ENCODE peak calls at places on chromosome 20, in four cellular contexts. One of them, this sample, is unnamed.

GRCh38 chr20:19252670-19253120 is 40.3 kb downstream of the SLC24A3 start:
- DNase-seq in MM.1S: no peak
- DNase-seq in CD4-positive, alpha-beta memory T cell: no peak
- DNase-seq in CD4-positive, CD25-positive, alpha-beta regulatory T cell: no peak
- DNase-seq in this sample: no peak

GRCh38 chr20:22414354-22414753 is 170.0 kb downstream of the FOXA2 start:
- DNase-seq in MM.1S: no peak
- DNase-seq in CD4-positive, alpha-beta memory T cell: no peak
- DNase-seq in CD4-positive, CD25-positive, alpha-beta regulatory T cell: no peak
- DNase-seq in this sample: no peak

GRCh38 chr20:3068986-3069900 is 2.2 kb upstream of the OXT start:
- DNase-seq in MM.1S: peak
- DNase-seq in CD4-positive, alpha-beta memory T cell: peak
- DNase-seq in CD4-positive, CD25-positive, alpha-beta regulatory T cell: peak
- DNase-seq in this sample: peak

GRCh38 chr20:19834287-19834686 is 76.2 kb downstream of the RIN2 start:
- DNase-seq in MM.1S: no peak
- DNase-seq in CD4-positive, alpha-beta memory T cell: no peak
- DNase-seq in CD4-positive, CD25-positive, alpha-beta regulatory T cell: no peak
- DNase-seq in this sample: no peak

GRCh38 chr20:20096421-20096820 is 44.1 kb downstream of the CFAP61 start:
- DNase-seq in MM.1S: no peak
- DNase-seq in CD4-positive, alpha-beta memory T cell: no peak
- DNase-seq in CD4-positive, CD25-positive, alpha-beta regulatory T cell: no peak
- DNase-seq in this sample: no peak

GRCh38 chr20:47576516-47577033 is 74.9 kb downstream of the NCOA3 start:
- DNase-seq in MM.1S: peak
- DNase-seq in CD4-positive, alpha-beta memory T cell: no peak
- DNase-seq in CD4-positive, CD25-positive, alpha-beta regulatory T cell: no peak
- DNase-seq in this sample: peak

GRCh38 chr20:38141154-38141888 is 23.7 kb downstream of the TGM2 start:
- DNase-seq in MM.1S: no peak
- DNase-seq in CD4-positive, alpha-beta memory T cell: no peak
- DNase-seq in CD4-positive, CD25-positive, alpha-beta regulatory T cell: no peak
- DNase-seq in this sample: no peak

GRCh38 chr20:58818585-58819285 is 32.0 kb downstream of the GNAS-AS1 start:
- DNase-seq in MM.1S: no peak
- DNase-seq in CD4-positive, alpha-beta memory T cell: no peak
- DNase-seq in CD4-positive, CD25-positive, alpha-beta regulatory T cell: no peak
- DNase-seq in this sample: peak

GRCh38 chr20:35541118-35541782 is 628 bp upstream of the ERGIC3 start:
- DNase-seq in MM.1S: no peak
- DNase-seq in CD4-positive, alpha-beta memory T cell: no peak
- DNase-seq in CD4-positive, CD25-positive, alpha-beta regulatory T cell: no peak
- DNase-seq in this sample: no peak

GRCh38 chr20:52105573-52106422 is 85.8 kb downstream of the ZFP64 start:
- DNase-seq in MM.1S: no peak
- DNase-seq in CD4-positive, alpha-beta memory T cell: no peak
- DNase-seq in CD4-positive, CD25-positive, alpha-beta regulatory T cell: no peak
- DNase-seq in this sample: no peak

GRCh38 chr20:3808141-3808479 is 12.0 kb downstream of the CDC25B start:
- DNase-seq in MM.1S: no peak
- DNase-seq in CD4-positive, alpha-beta memory T cell: no peak
- DNase-seq in CD4-positive, CD25-positive, alpha-beta regulatory T cell: no peak
- DNase-seq in this sample: no peak

GRCh38 chr20:59164681-59165388 is 1.2 kb downstream of the ZNF831 start:
- DNase-seq in MM.1S: no peak
- DNase-seq in CD4-positive, alpha-beta memory T cell: peak
- DNase-seq in CD4-positive, CD25-positive, alpha-beta regulatory T cell: peak
- DNase-seq in this sample: no peak

GRCh38 chr20:48034754-48035153 is 249.5 kb upstream of the SULF2 start:
- DNase-seq in MM.1S: no peak
- DNase-seq in CD4-positive, alpha-beta memory T cell: no peak
- DNase-seq in CD4-positive, CD25-positive, alpha-beta regulatory T cell: no peak
- DNase-seq in this sample: no peak

GRCh38 chr20:33986560-33987216 is 7.0 kb upstream of the RALY start:
- DNase-seq in MM.1S: no peak
- DNase-seq in CD4-positive, alpha-beta memory T cell: no peak
- DNase-seq in CD4-positive, CD25-positive, alpha-beta regulatory T cell: no peak
- DNase-seq in this sample: no peak

GRCh38 chr20:6783752-6784725 is 16.6 kb downstream of the BMP2 start:
- DNase-seq in MM.1S: no peak
- DNase-seq in CD4-positive, alpha-beta memory T cell: no peak
- DNase-seq in CD4-positive, CD25-positive, alpha-beta regulatory T cell: no peak
- DNase-seq in this sample: no peak

GRCh38 chr20:19774086-19774933 is 16.3 kb downstream of the RIN2 start:
- DNase-seq in MM.1S: no peak
- DNase-seq in CD4-positive, alpha-beta memory T cell: no peak
- DNase-seq in CD4-positive, CD25-positive, alpha-beta regulatory T cell: no peak
- DNase-seq in this sample: no peak

GRCh38 chr20:4008026-4008413 is 7.3 kb downstream of the RNF24 start:
- DNase-seq in MM.1S: no peak
- DNase-seq in CD4-positive, alpha-beta memory T cell: no peak
- DNase-seq in CD4-positive, CD25-positive, alpha-beta regulatory T cell: no peak
- DNase-seq in this sample: no peak

GRCh38 chr20:63628246-63628975 is 1.5 kb upstream of the GMEB2 start:
- DNase-seq in MM.1S: peak
- DNase-seq in CD4-positive, alpha-beta memory T cell: peak
- DNase-seq in CD4-positive, CD25-positive, alpha-beta regulatory T cell: no peak
- DNase-seq in this sample: peak

GRCh38 chr20:58309607-58310290 is at the start of gene RAB22A:
- DNase-seq in MM.1S: peak
- DNase-seq in CD4-positive, alpha-beta memory T cell: peak
- DNase-seq in CD4-positive, CD25-positive, alpha-beta regulatory T cell: peak
- DNase-seq in this sample: peak

GRCh38 chr20:47529840-47530239 is 28.2 kb downstream of the NCOA3 start:
- DNase-seq in MM.1S: no peak
- DNase-seq in CD4-positive, alpha-beta memory T cell: no peak
- DNase-seq in CD4-positive, CD25-positive, alpha-beta regulatory T cell: no peak
- DNase-seq in this sample: no peak

GRCh38 chr20:709421-709820 is 33.8 kb upstream of the SCRT2 start:
- DNase-seq in MM.1S: no peak
- DNase-seq in CD4-positive, alpha-beta memory T cell: no peak
- DNase-seq in CD4-positive, CD25-positive, alpha-beta regulatory T cell: no peak
- DNase-seq in this sample: no peak

GRCh38 chr20:1203630-1204029 is 376 bp downstream of the C20orf202 start:
- DNase-seq in MM.1S: no peak
- DNase-seq in CD4-positive, alpha-beta memory T cell: no peak
- DNase-seq in CD4-positive, CD25-positive, alpha-beta regulatory T cell: no peak
- DNase-seq in this sample: no peak

GRCh38 chr20:38049800-38050199 is 16.3 kb downstream of the RPRD1B start:
- DNase-seq in MM.1S: no peak
- DNase-seq in CD4-positive, alpha-beta memory T cell: no peak
- DNase-seq in CD4-positive, CD25-positive, alpha-beta regulatory T cell: no peak
- DNase-seq in this sample: no peak

GRCh38 chr20:51440589-51440988 is 101.9 kb downstream of the NFATC2 start:
- DNase-seq in MM.1S: no peak
- DNase-seq in CD4-positive, alpha-beta memory T cell: no peak
- DNase-seq in CD4-positive, CD25-positive, alpha-beta regulatory T cell: no peak
- DNase-seq in this sample: peak

GRCh38 chr20:53071833-53072232 is 99.7 kb downstream of the TSHZ2 start:
- DNase-seq in MM.1S: no peak
- DNase-seq in CD4-positive, alpha-beta memory T cell: no peak
- DNase-seq in CD4-positive, CD25-positive, alpha-beta regulatory T cell: no peak
- DNase-seq in this sample: no peak

GRCh38 chr20:34750484-34750883 is 46.3 kb downstream of the TP53INP2 start:
- DNase-seq in MM.1S: no peak
- DNase-seq in CD4-positive, alpha-beta memory T cell: no peak
- DNase-seq in CD4-positive, CD25-positive, alpha-beta regulatory T cell: no peak
- DNase-seq in this sample: no peak

GRCh38 chr20:37303637-37304036 is 14.2 kb downstream of the MANBAL start:
- DNase-seq in MM.1S: no peak
- DNase-seq in CD4-positive, alpha-beta memory T cell: no peak
- DNase-seq in CD4-positive, CD25-positive, alpha-beta regulatory T cell: no peak
- DNase-seq in this sample: no peak

GRCh38 chr20:24693466-24694156 is 224.2 kb downstream of the SYNDIG1 start:
- DNase-seq in MM.1S: no peak
- DNase-seq in CD4-positive, alpha-beta memory T cell: no peak
- DNase-seq in CD4-positive, CD25-positive, alpha-beta regulatory T cell: no peak
- DNase-seq in this sample: no peak

GRCh38 chr20:52179331-52180166 is 12.0 kb downstream of the ZFP64 start:
- DNase-seq in MM.1S: peak
- DNase-seq in CD4-positive, alpha-beta memory T cell: no peak
- DNase-seq in CD4-positive, CD25-positive, alpha-beta regulatory T cell: no peak
- DNase-seq in this sample: peak

GRCh38 chr20:33209789-33210188 is 7.4 kb upstream of the BPIFA3 start:
- DNase-seq in MM.1S: peak
- DNase-seq in CD4-positive, alpha-beta memory T cell: peak
- DNase-seq in CD4-positive, CD25-positive, alpha-beta regulatory T cell: peak
- DNase-seq in this sample: peak

GRCh38 chr20:25042531-25043498 is 15.1 kb downstream of the ACSS1 start:
- DNase-seq in MM.1S: no peak
- DNase-seq in CD4-positive, alpha-beta memory T cell: peak
- DNase-seq in CD4-positive, CD25-positive, alpha-beta regulatory T cell: peak
- DNase-seq in this sample: peak

DNA sequence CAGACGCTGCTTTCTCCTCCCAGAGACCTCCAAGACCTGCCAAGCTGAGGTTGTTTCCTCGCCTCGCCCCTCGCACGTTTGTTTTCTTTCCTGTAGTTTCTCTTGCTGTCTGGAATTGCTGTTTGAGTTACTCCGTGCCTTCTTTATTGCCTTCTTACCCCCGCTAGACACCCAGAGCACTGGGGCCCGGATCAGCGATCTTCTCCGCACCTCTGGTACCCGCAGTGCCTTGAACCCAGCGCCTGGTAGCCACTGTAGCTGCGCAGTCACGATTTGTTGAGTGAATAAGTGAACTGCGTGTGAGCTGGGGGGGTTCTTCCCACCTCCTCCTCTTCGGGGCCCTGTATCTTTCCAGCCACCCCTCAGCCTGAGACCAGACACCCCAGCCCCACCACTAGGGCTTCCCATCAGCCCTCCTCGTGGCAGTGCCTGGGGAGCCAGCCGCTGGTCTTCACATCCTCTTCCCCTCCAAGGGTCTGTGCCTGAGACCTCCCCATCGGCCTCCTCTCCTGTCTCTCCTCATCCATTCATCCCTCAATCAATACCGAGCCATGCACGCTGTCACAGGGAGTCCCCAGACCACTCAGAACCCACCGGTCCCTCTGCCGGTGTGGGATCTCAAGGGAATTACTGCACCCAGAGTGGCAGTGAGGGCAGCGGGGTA is 849 bp upstream of the BMP7 start:
- DNase-seq in MM.1S: no peak
- DNase-seq in CD4-positive, alpha-beta memory T cell: no peak
- DNase-seq in CD4-positive, CD25-positive, alpha-beta regulatory T cell: no peak
- DNase-seq in this sample: no peak
- H3K4me3 ChIP-seq in MM.1S: no peak
- H3K4me3 ChIP-seq in CD4-positive, alpha-beta memory T cell: no peak
- H3K4me3 ChIP-seq in CD4-positive, CD25-positive, alpha-beta regulatory T cell: no peak
- H3K4me3 ChIP-seq in this sample: no peak

GRCh38 chr20:60302875-60303274 is 344.7 kb downstream of the CDH26 start:
- DNase-seq in MM.1S: no peak
- DNase-seq in CD4-positive, alpha-beta memory T cell: no peak
- DNase-seq in CD4-positive, CD25-positive, alpha-beta regulatory T cell: no peak
- DNase-seq in this sample: no peak

GRCh38 chr20:60306105-60306504 is 347.9 kb downstream of the CDH26 start:
- DNase-seq in MM.1S: no peak
- DNase-seq in CD4-positive, alpha-beta memory T cell: no peak
- DNase-seq in CD4-positive, CD25-positive, alpha-beta regulatory T cell: no peak
- DNase-seq in this sample: no peak

GRCh38 chr20:60306516-60306915 is 348.3 kb downstream of the CDH26 start:
- DNase-seq in MM.1S: no peak
- DNase-seq in CD4-positive, alpha-beta memory T cell: no peak
- DNase-seq in CD4-positive, CD25-positive, alpha-beta regulatory T cell: no peak
- DNase-seq in this sample: no peak

GRCh38 chr20:60304931-60305330 is 346.7 kb downstream of the CDH26 start:
- DNase-seq in MM.1S: no peak
- DNase-seq in CD4-positive, alpha-beta memory T cell: no peak
- DNase-seq in CD4-positive, CD25-positive, alpha-beta regulatory T cell: no peak
- DNase-seq in this sample: no peak

DNA sequence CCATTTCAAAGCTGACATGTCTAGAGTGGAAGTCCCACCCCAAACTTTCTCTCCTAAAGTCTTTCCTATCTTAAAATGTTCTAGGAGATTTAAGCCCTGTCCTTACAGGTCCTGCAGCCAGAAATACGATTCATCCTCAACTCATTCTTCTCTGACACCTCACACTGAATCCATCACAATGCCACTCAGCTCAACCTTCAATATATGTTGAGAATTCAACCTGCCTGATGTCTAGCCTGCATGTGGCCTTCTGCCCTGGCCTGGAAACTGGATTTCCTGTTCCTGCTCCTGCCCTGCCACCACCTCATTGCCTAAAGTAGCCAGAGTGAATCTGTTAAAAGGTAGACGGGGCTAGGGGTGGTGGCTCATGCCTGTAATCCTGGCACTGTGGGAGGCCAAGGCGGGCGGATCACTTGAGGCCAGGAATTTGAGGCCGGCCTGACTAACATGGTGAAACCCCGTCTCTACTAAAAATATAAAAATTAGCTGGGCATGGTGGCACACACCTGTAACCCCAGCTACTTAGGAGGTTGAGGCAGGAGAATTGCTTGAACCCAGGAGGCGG is 345.9 kb downstream of the CDH26 start:
- DNase-seq in MM.1S: no peak
- DNase-seq in CD4-positive, alpha-beta memory T cell: no peak
- DNase-seq in CD4-positive, CD25-positive, alpha-beta regulatory T cell: no peak
- DNase-seq in this sample: no peak
- H3K4me3 ChIP-seq in MM.1S: no peak
- H3K4me3 ChIP-seq in CD4-positive, alpha-beta memory T cell: no peak
- H3K4me3 ChIP-seq in CD4-positive, CD25-positive, alpha-beta regulatory T cell: no peak
- H3K4me3 ChIP-seq in this sample: no peak

GRCh38 chr20:50390685-50391443 is 119.3 kb upstream of the PTPN1 start:
- DNase-seq in MM.1S: no peak
- DNase-seq in CD4-positive, alpha-beta memory T cell: no peak
- DNase-seq in CD4-positive, CD25-positive, alpha-beta regulatory T cell: no peak
- DNase-seq in this sample: no peak
- H3K4me3 ChIP-seq in MM.1S: no peak
- H3K4me3 ChIP-seq in CD4-positive, alpha-beta memory T cell: no peak
- H3K4me3 ChIP-seq in CD4-positive, CD25-positive, alpha-beta regulatory T cell: no peak
- H3K4me3 ChIP-seq in this sample: no peak

GRCh38 chr20:10635476-10636208 is 38.2 kb downstream of the JAG1 start:
- DNase-seq in MM.1S: no peak
- DNase-seq in CD4-positive, alpha-beta memory T cell: no peak
- DNase-seq in CD4-positive, CD25-positive, alpha-beta regulatory T cell: no peak
- DNase-seq in this sample: no peak

GRCh38 chr20:10632681-10633509 is 40.9 kb downstream of the JAG1 start:
- DNase-seq in MM.1S: no peak
- DNase-seq in CD4-positive, alpha-beta memory T cell: no peak
- DNase-seq in CD4-positive, CD25-positive, alpha-beta regulatory T cell: no peak
- DNase-seq in this sample: no peak

GRCh38 chr20:10633708-10634107 is 40.1 kb downstream of the JAG1 start:
- DNase-seq in MM.1S: no peak
- DNase-seq in CD4-positive, alpha-beta memory T cell: no peak
- DNase-seq in CD4-positive, CD25-positive, alpha-beta regulatory T cell: no peak
- DNase-seq in this sample: no peak

GRCh38 chr20:10634683-10635411 is 39.0 kb downstream of the JAG1 start:
- DNase-seq in MM.1S: no peak
- DNase-seq in CD4-positive, alpha-beta memory T cell: no peak
- DNase-seq in CD4-positive, CD25-positive, alpha-beta regulatory T cell: no peak
- DNase-seq in this sample: no peak

DNA sequence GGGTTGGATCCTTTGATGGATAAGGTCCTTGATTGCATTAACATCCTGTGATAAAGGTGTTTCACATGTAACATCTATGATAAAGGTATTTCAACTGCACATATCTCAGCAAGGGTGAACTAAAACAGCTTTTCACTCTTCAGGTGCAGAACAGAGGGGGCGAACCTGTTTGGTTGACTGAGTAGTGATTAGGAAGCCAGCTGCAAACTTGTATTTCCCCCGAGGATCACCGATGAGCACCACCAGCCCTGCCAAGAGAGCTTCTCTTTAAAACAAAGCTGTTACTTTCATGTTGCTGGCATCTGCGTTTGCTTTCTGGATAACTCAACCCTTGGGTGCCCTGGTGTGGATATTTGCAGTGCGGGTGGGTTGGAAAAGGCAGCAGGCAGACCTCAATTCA is 39.6 kb downstream of the JAG1 start:
- DNase-seq in MM.1S: no peak
- DNase-seq in CD4-positive, alpha-beta memory T cell: no peak
- DNase-seq in CD4-positive, CD25-positive, alpha-beta regulatory T cell: no peak
- DNase-seq in this sample: no peak
- H3K4me3 ChIP-seq in MM.1S: no peak
- H3K4me3 ChIP-seq in CD4-positive, alpha-beta memory T cell: no peak
- H3K4me3 ChIP-seq in CD4-positive, CD25-positive, alpha-beta regulatory T cell: no peak
- H3K4me3 ChIP-seq in this sample: no peak

This sample was measured in GM12865.